ENCODE peak calls at places on chromosome 19, in nine cellular contexts. G is fibroblast of lung, R is hepatocyte, L is K562, M is GM23248, I is GM23338, N is astrocyte, U is A673, D is neural progenitor cell. H is an unnamed sample. For H3K27me3, the result is how much of the 10 kb centered on the place peaks cover.

GRCh38 chr19:19628499-19629134 is 597 bp upstream of the LPAR2 start:
- DNase-seq in G (peak), R (peak), L (no peak), M (peak), I (peak), N (peak), U (peak), D (peak), H (peak)

GRCh38 chr19:15374796-15375440 is 4.7 kb downstream of the AKAP8 start:
- DNase-seq in G (no peak), R (no peak), L (no peak), M (no peak), I (no peak), N (no peak), U (no peak), D (no peak), H (no peak)

GRCh38 chr19:33813391-33814101 is 16.9 kb downstream of the KCTD15 start:
- DNase-seq in G (no peak), R (no peak), L (no peak), M (no peak), I (no peak), N (no peak), U (no peak), D (no peak), H (no peak)

GRCh38 chr19:32829345-32829896 is 40.1 kb downstream of the SLC7A9 start:
- DNase-seq in G (no peak), R (no peak), L (no peak), M (no peak), I (no peak), N (no peak), U (no peak), D (no peak), H (no peak)

GRCh38 chr19:35901055-35901644 is 810 bp upstream of the NFKBID start:
- DNase-seq in G (peak), R (peak), L (no peak), M (peak), I (peak), N (peak), U (no peak), D (no peak), H (no peak)

GRCh38 chr19:14405380-14405757 is 13.8 kb downstream of the DDX39A start:
- DNase-seq in G (no peak), R (no peak), L (no peak), M (no peak), I (peak), N (no peak), U (no peak), D (peak), H (no peak)

GRCh38 chr19:33392341-33393285 is 19.1 kb downstream of the CEBPG start:
- DNase-seq in G (no peak), R (peak), L (peak), M (no peak), I (no peak), N (no peak), U (no peak), D (no peak), H (no peak)

GRCh38 chr19:7159105-7159933 is 89.8 kb downstream of the ZNF557 start:
- DNase-seq in G (peak), R (peak), L (no peak), M (peak), I (no peak), N (peak), U (peak), D (no peak), H (no peak)

GRCh38 chr19:48994035-48994386 is 324 bp downstream of the RUVBL2 start:
- DNase-seq in G (no peak), R (no peak), L (no peak), M (peak), I (no peak), N (no peak), U (no peak), D (no peak), H (no peak)

GRCh38 chr19:40365613-40366401 is 17.3 kb downstream of the PLD3 start:
- DNase-seq in G (peak), R (peak), L (peak), M (peak), I (peak), N (peak), U (peak), D (peak), H (no peak)

GRCh38 chr19:49560358-49560900 is 19.9 kb downstream of the NOSIP start:
- DNase-seq in G (no peak), R (no peak), L (peak), M (no peak), I (no peak), N (no peak), U (no peak), D (no peak), H (no peak)

GRCh38 chr19:47778954-47779351 is 450 bp downstream of the SELENOW start:
- DNase-seq in G (peak), R (peak), L (no peak), M (peak), I (no peak), N (no peak), U (no peak), D (peak), H (peak)

GRCh38 chr19:10113964-10114650 is 2.6 kb downstream of the P2RY11 start:
- DNase-seq in G (no peak), R (no peak), L (peak), M (peak), I (peak), N (no peak), U (no peak), D (no peak), H (no peak)

GRCh38 chr19:14434543-14435319 is 1.6 kb downstream of the PKN1 start:
- DNase-seq in G (peak), R (peak), L (peak), M (peak), I (no peak), N (peak), U (no peak), D (no peak), H (peak)

GRCh38 chr19:38514812-38515633 is 81.5 kb downstream of the RYR1 start:
- DNase-seq in G (peak), R (peak), L (peak), M (peak), I (peak), N (peak), U (peak), D (peak), H (peak)

GRCh38 chr19:8575467-8575997 is 1.7 kb downstream of the MYO1F start:
- DNase-seq in G (peak), R (no peak), L (no peak), M (peak), I (peak), N (peak), U (peak), D (no peak), H (no peak)

GRCh38 chr19:13053238-13053637 is 49.4 kb downstream of the LYL1 start:
- DNase-seq in G (peak), R (no peak), L (no peak), M (peak), I (no peak), N (no peak), U (no peak), D (no peak), H (no peak)

GRCh38 chr19:41705393-41706174 is 2.8 kb upstream of the CEACAM5 start:
- DNase-seq in G (peak), R (peak), L (peak), M (peak), I (peak), N (peak), U (peak), D (peak), H (peak)

GRCh38 chr19:8005534-8006256 is at the start of gene ELAVL1:
- DNase-seq in G (peak), R (peak), L (peak), M (peak), I (peak), N (peak), U (peak), D (peak), H (peak)

GRCh38 chr19:55320844-55321419 is 4.2 kb downstream of the TMEM150B start:
- DNase-seq in G (no peak), R (no peak), L (no peak), M (no peak), I (no peak), N (no peak), U (no peak), D (no peak), H (no peak)

GRCh38 chr19:55319786-55320185 is 5.4 kb downstream of the TMEM150B start:
- DNase-seq in G (peak), R (peak), L (peak), M (peak), I (peak), N (no peak), U (peak), D (peak), H (no peak)

GRCh38 chr19:55322495-55322894 is 2.6 kb downstream of the TMEM150B start:
- DNase-seq in G (no peak), R (peak), L (no peak), M (no peak), I (no peak), N (no peak), U (no peak), D (no peak), H (no peak)

GRCh38 chr19:55324705-55325104 is 436 bp downstream of the TMEM150B start:
- DNase-seq in G (no peak), R (no peak), L (no peak), M (no peak), I (no peak), N (no peak), U (no peak), D (no peak), H (no peak)

DNA sequence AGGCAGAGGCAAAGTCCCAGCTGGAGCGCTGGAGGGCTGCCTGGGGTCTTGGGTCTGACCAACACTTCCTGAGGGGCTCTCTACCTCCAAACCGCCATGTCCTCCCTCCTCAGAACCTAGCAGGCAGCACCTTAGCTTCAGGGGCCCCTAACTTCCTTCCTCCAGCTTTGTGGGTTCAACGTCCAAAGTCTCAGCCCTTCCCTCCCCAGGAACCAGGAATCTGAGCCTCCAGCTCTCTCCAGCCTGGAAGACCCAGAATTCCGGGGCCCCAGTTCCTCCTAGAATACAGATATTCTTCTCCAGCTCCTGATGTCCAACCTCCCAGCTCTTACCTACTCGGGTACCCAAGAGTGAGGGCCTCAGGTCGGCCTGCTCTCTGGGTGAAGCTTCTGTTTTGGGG is 3.7 kb downstream of the TMEM150B start:
- DNase-seq in G (no peak), R (peak), L (no peak), M (no peak), I (no peak), N (no peak), U (no peak), D (no peak), H (no peak)
- H3K27ac ChIP-seq in G (no peak), R (peak), L (no peak), M (no peak), I (no peak), N (no peak), U (no peak), D (no peak), H (no peak)

DNA sequence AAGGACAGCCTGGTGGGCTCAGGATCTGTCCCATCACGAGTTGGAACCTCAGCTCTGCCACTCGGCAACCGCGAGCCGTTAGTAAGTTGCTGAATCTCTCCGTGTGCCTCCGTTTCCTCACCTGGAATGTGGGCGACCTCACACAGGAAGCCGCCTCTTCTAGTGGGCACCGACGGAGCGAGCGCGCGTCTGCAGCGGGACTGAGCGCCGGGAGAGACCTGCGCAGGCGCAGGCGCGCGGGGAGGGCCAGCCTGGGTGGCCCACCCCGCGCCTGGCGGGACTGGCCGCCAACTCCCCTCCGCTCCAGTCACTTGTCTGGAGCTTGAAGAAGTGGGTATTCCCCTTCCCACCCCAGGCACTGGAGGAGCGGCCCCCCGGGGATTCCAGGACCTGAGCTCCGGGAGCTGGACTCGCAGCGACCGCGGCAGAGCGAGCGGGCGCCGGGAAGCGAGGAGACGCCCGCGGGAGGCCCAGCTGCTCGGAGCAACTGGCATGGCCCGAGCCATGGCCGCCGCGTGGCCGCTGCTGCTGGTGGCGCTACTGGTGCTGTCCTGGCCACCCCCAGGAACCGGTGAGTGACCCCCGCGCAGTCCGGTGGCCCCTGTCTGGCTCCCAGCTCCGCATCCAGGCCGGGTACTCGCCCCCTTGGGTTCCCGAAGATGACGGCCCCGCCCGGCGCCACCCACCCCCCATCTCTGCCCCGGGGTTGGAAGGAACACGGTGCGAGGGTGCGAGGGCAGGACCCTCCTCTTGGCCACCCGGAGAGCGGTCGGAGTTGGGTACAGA is at the start of gene PVR:
- DNase-seq in G (peak), R (peak), L (peak), M (peak), I (peak), N (peak), U (peak), D (peak), H (peak)
- TF ChIP-seq EZH2 in G (no peak), R (no peak), L (no peak), M (no peak), I (no peak), N (no peak), U (no peak), D (no peak), H (no peak)

GRCh38 chr19:5397804-5398692 is 57.2 kb upstream of the ZNRF4 start:
- DNase-seq in G (no peak), R (peak), L (peak), M (peak), I (peak), N (no peak), U (peak), D (peak), H (no peak)
- H3K27me3 ChIP-seq in G (under half), R (half or more), L (under half), M (under half), I (under half), N (half or more), U (under half), D (under half), H (under half)

DNA sequence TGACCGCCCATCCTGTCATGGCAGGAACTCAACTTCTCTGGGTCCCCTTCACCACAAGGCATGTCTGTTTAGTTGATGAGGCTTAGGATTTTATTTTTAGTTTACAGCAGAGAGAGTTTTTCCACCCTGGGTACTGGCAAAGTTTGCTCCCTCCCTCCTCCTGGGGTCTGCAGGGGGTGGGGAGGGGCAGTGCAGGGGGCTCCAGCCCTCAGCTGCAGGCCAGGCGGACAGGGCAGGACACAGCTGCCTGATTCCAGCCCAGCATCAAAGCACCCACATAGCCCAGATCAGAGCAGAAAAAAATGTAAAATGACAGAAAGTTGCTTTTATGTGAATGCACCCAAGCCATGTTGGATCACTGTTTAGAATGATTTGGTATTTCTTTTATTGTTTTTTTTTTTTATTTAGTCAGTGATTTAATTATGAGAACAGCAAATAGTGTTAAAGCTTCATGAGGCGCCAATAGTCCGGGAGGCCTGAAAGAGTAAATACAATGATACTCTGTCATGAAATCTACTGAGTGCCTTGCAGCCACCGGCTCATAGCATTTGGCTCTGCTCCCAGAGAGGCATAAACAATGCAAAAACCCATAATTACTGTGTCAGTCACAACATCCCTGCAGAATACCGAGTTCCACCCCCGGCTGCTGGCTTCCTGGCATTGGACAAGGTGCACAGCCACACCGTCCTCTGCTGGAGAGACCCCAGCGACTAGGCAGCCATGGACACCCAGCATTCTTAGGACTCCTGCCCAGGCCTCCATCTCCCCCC is 923.5 kb downstream of the UQCRFS1 start:
- DNase-seq in G (peak), R (peak), L (no peak), M (peak), I (no peak), N (peak), U (peak), D (no peak), H (peak)
- H3K27ac ChIP-seq in G (no peak), R (peak), L (no peak), M (no peak), I (no peak), N (no peak), U (peak), D (no peak), H (no peak)

GRCh38 chr19:46660601-46661019 is 372 bp downstream of the DACT3 start:
- DNase-seq in G (no peak), R (no peak), L (peak), M (no peak), I (peak), N (no peak), U (no peak), D (peak), H (no peak)

GRCh38 chr19:46661020-46661731 is at the start of gene DACT3:
- DNase-seq in G (peak), R (peak), L (peak), M (peak), I (peak), N (peak), U (peak), D (peak), H (peak)

GRCh38 chr19:46660008-46660517 is 919 bp downstream of the DACT3 start:
- DNase-seq in G (no peak), R (peak), L (peak), M (peak), I (peak), N (no peak), U (peak), D (peak), H (no peak)

GRCh38 chr19:46659151-46660007 is 1.6 kb downstream of the DACT3 start:
- DNase-seq in G (no peak), R (peak), L (peak), M (peak), I (peak), N (no peak), U (peak), D (peak), H (no peak)

DNA sequence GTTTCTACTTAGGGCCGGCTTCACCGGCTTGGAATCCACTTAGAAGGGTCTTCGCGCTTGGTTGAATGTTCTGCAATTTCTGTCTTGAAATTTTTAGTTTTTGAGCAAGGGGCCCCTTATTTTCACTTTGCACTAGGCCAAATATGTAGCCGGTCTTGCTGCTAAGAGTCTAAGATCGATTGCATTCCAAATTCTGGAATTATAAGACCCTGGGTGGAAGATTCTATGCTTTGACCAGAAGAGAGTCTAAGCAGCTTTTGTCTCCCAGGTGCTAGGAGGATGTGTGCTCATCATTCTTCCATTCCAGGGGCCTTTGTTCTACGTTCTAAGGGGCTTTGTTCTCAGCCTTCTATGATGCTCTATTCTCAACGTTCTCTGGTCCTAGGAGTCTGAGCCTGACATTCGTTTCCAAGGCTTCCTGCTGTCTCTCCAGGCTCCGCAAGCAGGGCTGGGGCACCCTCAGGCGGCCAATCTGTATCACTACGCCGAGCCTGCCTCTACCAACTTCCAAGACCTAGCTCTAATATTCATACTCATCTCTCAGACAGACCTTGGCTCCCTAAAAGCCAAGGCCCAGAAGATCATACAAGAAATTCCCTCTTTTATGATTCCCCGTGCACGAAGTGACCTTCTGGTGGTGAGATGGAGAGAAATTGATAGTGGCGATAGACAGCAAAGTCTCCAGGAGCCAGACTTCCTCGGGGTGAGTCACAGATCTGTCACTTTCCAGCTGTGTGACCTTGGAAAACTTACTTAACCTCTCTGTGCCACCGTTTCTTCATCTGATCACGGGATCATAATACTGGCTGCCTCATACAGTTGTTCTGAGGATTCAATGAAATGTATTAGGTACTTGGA is 982 bp upstream of the DACT3 start:
- DNase-seq in G (peak), R (peak), L (peak), M (peak), I (peak), N (peak), U (peak), D (peak), H (peak)
- TF ChIP-seq EZH2 in G (no peak), R (no peak), L (no peak), M (no peak), I (no peak), N (no peak), U (no peak), D (no peak), H (no peak)

DNA sequence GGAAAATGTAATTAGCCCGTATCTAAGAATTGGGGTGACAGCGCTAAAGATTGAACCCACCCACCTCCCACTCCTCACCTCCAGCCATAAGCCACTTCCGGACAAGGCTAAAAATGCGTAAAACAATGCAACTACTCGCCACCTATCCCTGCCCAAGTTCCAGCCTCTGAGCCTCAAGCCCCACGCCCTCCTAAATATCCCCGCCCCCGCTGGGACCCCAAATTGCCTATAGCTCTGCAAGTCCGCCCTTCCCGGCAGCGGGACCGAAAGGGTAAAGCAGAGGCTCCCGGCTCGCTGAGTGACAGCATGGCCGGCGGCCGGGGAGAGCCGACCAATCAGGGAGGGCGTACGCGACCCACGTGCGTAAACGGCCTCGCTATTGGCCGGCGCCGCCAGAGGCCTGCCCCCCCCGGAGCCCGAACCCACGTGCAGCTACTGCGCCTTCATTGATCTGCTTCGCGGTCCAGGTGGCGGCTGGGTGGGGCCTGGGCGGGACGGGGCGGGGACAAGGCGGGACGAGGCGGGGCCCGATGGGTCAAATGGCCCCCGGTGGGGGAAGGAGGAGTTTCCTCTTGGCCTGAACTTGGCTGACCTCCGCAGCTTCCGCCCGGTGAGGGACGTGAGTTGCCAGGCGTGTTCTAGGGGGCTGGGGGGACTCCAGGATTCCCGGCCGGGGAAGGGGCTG is at the start of gene TLE6:
- DNase-seq in G (peak), R (peak), L (peak), M (peak), I (peak), N (peak), U (peak), D (peak), H (peak)
- H3K27me3 ChIP-seq in G (under half), R (under half), L (under half), M (under half), I (under half), N (under half), U (under half), D (half or more), H (under half)

GRCh38 chr19:18419195-18419698 is at the start of gene SSBP4:
- DNase-seq in G (peak), R (peak), L (peak), M (peak), I (peak), N (peak), U (peak), D (peak), H (peak)
- H3K27ac ChIP-seq in G (peak), R (peak), L (peak), M (peak), I (no peak), N (peak), U (peak), D (no peak), H (no peak)

GRCh38 chr19:1468274-1469199 is 10.5 kb downstream of the C19orf25 start:
- DNase-seq in G (no peak), R (peak), L (no peak), M (peak), I (no peak), N (no peak), U (peak), D (peak), H (peak)
- TF ChIP-seq EZH2 in G (peak), R (peak), L (no peak), M (peak), I (peak), N (peak), U (peak), D (peak), H (peak)

H was measured in mammary epithelial cell.